ENCODE peak calls at places on chromosome 4, in four cellular contexts. T, Q, L and H are unnamed samples.

GRCh38 chr4:22014222-22014741 is 65.7 kb upstream of the KCNIP4 start:
- DNase-seq in T (no peak), Q (no peak), L (no peak), H (peak; percentile 15)

GRCh38 chr4:174595141-174595929 is 73.0 kb upstream of the HPGD start:
- DNase-seq in T (no peak), Q (peak; percentile 97), L (no peak), H (no peak)

GRCh38 chr4:120922390-120923200 is at the start of gene PRDM5:
- DNase-seq in T (peak; percentile 78), Q (peak; percentile 71), L (peak; percentile 64), H (peak; percentile 60)

GRCh38 chr4:57499786-57500185 is 389.6 kb upstream of the IGFBP7 start:
- DNase-seq in T (no peak), Q (peak; percentile 74), L (no peak), H (no peak)

GRCh38 chr4:4859010-4859798 is at the start of gene MSX1:
- DNase-seq in T (peak; percentile 96), Q (peak; percentile 32), L (peak; percentile 89), H (peak; percentile 88)

GRCh38 chr4:137608085-137608484 is 75.8 kb upstream of the PCDH18 start:
- DNase-seq in T (no peak), Q (peak; percentile 58), L (no peak), H (peak; percentile 32)

GRCh38 chr4:52659016-52659721 is at the start of gene USP46:
- DNase-seq in T (peak; percentile 64), Q (peak; percentile 79), L (peak; percentile 66), H (peak; percentile 80)

GRCh38 chr4:44629280-44629866 is 22.1 kb downstream of the YIPF7 start:
- DNase-seq in T (peak; percentile 38), Q (peak; percentile 76), L (peak; percentile 45), H (peak; percentile 52)

GRCh38 chr4:109406337-109406931 is 27.2 kb upstream of the SEC24B start:
- DNase-seq in T (no peak), Q (peak; percentile 62), L (peak; percentile 42), H (peak; percentile 67)

GRCh38 chr4:101853691-101854090 is 63.2 kb downstream of the BANK1 start:
- DNase-seq in T (no peak), Q (peak; percentile 31), L (no peak), H (no peak)

GRCh38 chr4:94410678-94411206 is 41.0 kb upstream of the PDLIM5 start:
- DNase-seq in T (no peak), Q (peak; percentile 95), L (no peak), H (peak; percentile 83)

GRCh38 chr4:113446019-113446418 is 315.5 kb downstream of the CAMK2D start:
- DNase-seq in T (no peak), Q (no peak), L (no peak), H (peak; percentile 64)

DNA sequence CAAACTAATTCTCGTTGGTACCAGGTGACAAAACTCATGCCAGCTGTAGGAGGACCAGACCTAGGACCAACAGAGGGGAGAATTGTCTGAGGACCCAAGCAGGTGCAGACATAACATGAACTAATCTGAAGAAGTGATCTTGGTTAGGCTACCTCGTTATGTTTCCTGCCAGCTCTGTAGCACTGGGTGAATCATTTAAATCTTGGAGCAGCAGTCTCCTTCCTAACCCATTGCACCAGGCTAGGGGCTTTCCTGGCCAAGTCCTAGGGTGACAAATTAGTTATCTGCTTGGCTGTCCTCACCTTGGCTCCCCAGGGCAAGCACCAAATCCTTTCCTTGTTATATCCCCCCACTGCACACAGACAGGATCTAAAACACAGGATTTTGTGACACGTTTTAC is 87.7 kb downstream of the WWC2 start:
- DNase-seq in T (no peak), Q (no peak), L (no peak), H (no peak)
- H4K91ac ChIP-seq in T (no peak overlapping the region), Q (no peak overlapping the region), L (no peak overlapping the region), H (no peak overlapping the region)

GRCh38 chr4:184385705-184386141 is 88.6 kb downstream of the IRF2 start:
- DNase-seq in T (peak; percentile 33), Q (no peak), L (no peak), H (no peak)

GRCh38 chr4:184387351-184387750 is 87.0 kb downstream of the IRF2 start:
- DNase-seq in T (no peak), Q (no peak), L (no peak), H (no peak)

GRCh38 chr4:184388106-184388505 is 86.2 kb downstream of the IRF2 start:
- DNase-seq in T (no peak), Q (no peak), L (no peak), H (no peak)

GRCh38 chr4:184384810-184385557 is 89.4 kb downstream of the IRF2 start:
- DNase-seq in T (peak; percentile 27), Q (no peak), L (no peak), H (no peak)

GRCh38 chr4:184386271-184386781 is 88.0 kb downstream of the IRF2 start:
- DNase-seq in T (peak; percentile 81), Q (no peak), L (no peak), H (no peak)
- H2BK120ac ChIP-seq in T (no peak overlapping the region), Q (no peak overlapping the region), L (no peak overlapping the region), H (no peak overlapping the region)

DNA sequence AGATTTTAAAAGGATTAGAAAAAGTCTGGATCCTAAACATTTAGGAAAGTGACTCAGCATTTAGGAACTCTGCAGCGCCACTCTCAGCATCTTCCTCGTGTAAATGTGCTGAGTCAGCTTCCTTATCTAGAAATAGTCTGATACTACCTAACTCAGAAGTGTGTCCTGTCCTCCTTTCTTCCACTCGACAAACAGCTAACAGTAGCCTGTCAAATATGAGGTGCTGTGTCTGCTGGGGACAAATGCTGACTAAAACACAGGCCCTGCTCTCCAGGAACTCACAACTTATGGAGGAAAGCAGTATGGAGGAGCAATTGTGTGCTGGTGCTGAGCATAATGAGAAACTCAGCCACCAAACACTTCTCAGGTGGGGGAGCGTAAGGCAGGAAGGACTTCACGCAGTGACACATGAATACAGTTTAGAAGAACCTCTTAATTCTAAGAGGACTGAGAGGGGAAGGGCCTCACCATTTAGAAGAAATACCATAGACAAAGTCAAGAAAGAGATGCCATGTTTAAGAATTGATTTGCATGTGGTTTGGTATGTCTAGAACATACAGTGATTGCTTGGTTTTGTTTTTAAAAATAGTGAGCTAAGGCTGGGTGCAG is 125.3 kb downstream of the SOWAHB start:
- DNase-seq in T (no peak), Q (no peak), L (no peak), H (peak; percentile 73)
- H3K4ac ChIP-seq in T (no peak overlapping the region), Q (peak overlapping the region; percentile 60), L (no peak overlapping the region), H (peak overlapping the region; percentile 5)

GRCh38 chr4:25795091-25795490 is 67.7 kb downstream of the SEL1L3 start:
- DNase-seq in T (no peak), Q (no peak), L (no peak), H (no peak)
- H4K91ac ChIP-seq in T (no peak overlapping the region), Q (peak overlapping the region; percentile 9), L (no peak overlapping the region), H (no peak overlapping the region)

DNA sequence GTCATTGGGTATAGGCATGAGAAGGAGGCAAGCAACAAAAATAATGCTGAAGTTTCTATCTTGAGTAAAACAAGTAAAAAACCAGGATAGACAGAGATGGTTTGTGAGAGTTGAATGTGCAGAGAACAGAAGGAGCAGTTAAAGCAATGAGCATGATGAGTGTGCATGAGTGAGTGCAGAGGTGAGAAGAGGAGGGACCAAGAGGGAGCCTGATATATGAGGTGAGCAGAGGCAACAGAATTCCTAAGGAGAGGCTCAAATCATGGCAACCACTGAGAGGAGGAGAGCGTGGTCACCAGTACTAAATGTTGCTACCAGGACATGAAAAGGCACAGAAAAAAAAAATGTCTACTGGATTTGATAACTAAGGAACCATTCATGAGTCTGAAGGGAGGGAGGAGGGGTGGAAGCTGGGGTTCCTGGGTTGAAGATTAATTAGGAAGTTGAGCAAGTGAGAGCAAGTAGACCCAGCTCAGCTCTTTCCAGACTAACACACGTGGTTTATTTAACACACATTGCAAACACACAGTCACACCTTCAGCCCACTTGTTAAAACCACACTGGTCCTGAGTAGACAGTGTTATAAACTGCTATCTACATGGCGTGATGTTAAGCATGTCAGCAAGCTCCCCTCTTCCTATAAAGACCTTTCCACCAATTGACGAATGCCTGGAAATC is 69.0 kb upstream of the IQCM start:
- DNase-seq in T (no peak), Q (no peak), L (no peak), H (no peak)
- H2BK120ac ChIP-seq in T (peak overlapping the region; percentile 23), Q (no peak overlapping the region), L (no peak overlapping the region), H (no peak overlapping the region)

GRCh38 chr4:86472377-86473019 is 112.6 kb upstream of the MAPK10 start:
- DNase-seq in T (no peak), Q (no peak), L (no peak), H (no peak)
- H3K4ac ChIP-seq in T (no peak overlapping the region), Q (no peak overlapping the region), L (no peak overlapping the region), H (no peak overlapping the region)